ENCODE peak calls at places on chromosomes 7 and 10, in four cellular contexts. C is heart left ventricle, I is fibroblast of lung, Z is spleen. W is an unnamed sample. For H3K36me3, the result is how much of the 10 kb centered on the place peaks cover.

GRCh38 chr7:100753750-100754149 is 20.4 kb downstream of the ZAN start:
- DNase-seq in C (no peak), I (peak), Z (no peak), W (peak)

GRCh38 chr10:59648711-59649201 is 60.9 kb downstream of the SLC16A9 start:
- DNase-seq in I (no peak), Z (no peak), C (no peak), W (no peak)

GRCh38 chr10:131269776-131270460 is 41.6 kb downstream of the TCERG1L start:
- DNase-seq in I (no peak), C (no peak), Z (peak), W (no peak)

GRCh38 chr7:108589874-108590273 is 20.2 kb downstream of the DNAJB9 start:
- DNase-seq in Z (no peak), C (no peak), I (no peak), W (no peak)

GRCh38 chr10:114635101-114635500 is 23.0 kb downstream of the ABLIM1 start:
- DNase-seq in Z (no peak), I (no peak), C (no peak), W (no peak)

GRCh38 chr7:44277851-44278250 is 47.5 kb downstream of the CAMK2B start:
- DNase-seq in Z (no peak), C (peak), I (peak), W (peak)

GRCh38 chr7:50314778-50315177 is 10.3 kb downstream of the IKZF1 start:
- DNase-seq in Z (no peak), C (peak), I (no peak), W (no peak)

GRCh38 chr7:9181356-9181755 is 747.9 kb downstream of the NXPH1 start:
- DNase-seq in C (no peak), Z (no peak), I (no peak), W (no peak)

GRCh38 chr7:41028591-41028990 is 674.3 kb downstream of the INHBA start:
- DNase-seq in I (no peak), C (no peak), Z (no peak), W (no peak)

GRCh38 chr10:20040012-20040411 is 223.8 kb downstream of the PLXDC2 start:
- DNase-seq in C (no peak), I (peak), Z (no peak), W (no peak)

GRCh38 chr7:2217716-2218443 is 14.9 kb downstream of the MAD1L1 start:
- DNase-seq in C (peak), Z (no peak), I (no peak), W (no peak)

GRCh38 chr7:76020031-76020714 is 25.8 kb upstream of the TMEM120A start:
- DNase-seq in I (peak), Z (peak), C (peak), W (no peak)

GRCh38 chr7:74173074-74173473 is 1.1 kb upstream of the EIF4H start:
- DNase-seq in C (no peak), Z (peak), I (no peak), W (no peak)

GRCh38 chr10:129537178-129537577 is 70.1 kb downstream of the MGMT start:
- DNase-seq in I (no peak), Z (no peak), C (no peak), W (no peak)

GRCh38 chr7:35524112-35524804 is 170.7 kb downstream of the HERPUD2 start:
- DNase-seq in I (no peak), C (no peak), Z (no peak), W (no peak)

GRCh38 chr7:48628950-48629349 is 295.4 kb upstream of the CDC14C start:
- DNase-seq in I (no peak), C (no peak), Z (no peak), W (no peak)

GRCh38 chr7:129150199-129150996 is 5.9 kb downstream of the TSPAN33 start:
- DNase-seq in C (no peak), Z (no peak), I (no peak), W (no peak)

GRCh38 chr7:104328308-104328969 is at the start of gene LHFPL3:
- DNase-seq in I (no peak), C (peak), Z (no peak), W (peak)

GRCh38 chr10:47297796-47298540 is 2.0 kb upstream of the GDF10 start:
- DNase-seq in C (no peak), Z (no peak), I (no peak), W (no peak)

GRCh38 chr7:42186181-42186580 is 50.8 kb downstream of the GLI3 start:
- DNase-seq in Z (no peak), C (no peak), I (no peak), W (no peak)

GRCh38 chr10:13810536-13810935 is 223.8 kb downstream of the PRPF18 start:
- DNase-seq in I (no peak), C (no peak), Z (no peak), W (no peak)

GRCh38 chr10:68202965-68203358 is 29.0 kb downstream of the ATOH7 start:
- DNase-seq in I (peak), C (no peak), Z (no peak), W (peak)

GRCh38 chr10:34835908-34836558 is 20.9 kb upstream of the PARD3 start:
- DNase-seq in C (no peak), Z (no peak), I (no peak), W (no peak)

GRCh38 chr10:71772832-71773220 is 494 bp downstream of the VSIR start:
- DNase-seq in C (no peak), Z (no peak), I (no peak), W (no peak)

GRCh38 chr7:135930565-135931423 is 46.4 kb downstream of the MTPN start:
- DNase-seq in Z (no peak), C (no peak), I (no peak), W (peak)

GRCh38 chr10:72616716-72617115 is 9.2 kb downstream of the MICU1 start:
- DNase-seq in C (no peak), Z (no peak), I (no peak), W (no peak)

GRCh38 chr7:151694441-151694827 is 174.7 kb upstream of the RHEB start:
- DNase-seq in C (no peak), Z (no peak), I (no peak), W (no peak)

GRCh38 chr7:4951903-4952636 is 6.9 kb downstream of the MMD2 start:
- DNase-seq in I (peak), C (no peak), Z (no peak), W (no peak)

GRCh38 chr7:127391591-127392181 is 822 bp downstream of the ZNF800 start:
- DNase-seq in C (no peak), I (peak), Z (peak), W (peak)

GRCh38 chr7:94434031-94434430 is 39.3 kb downstream of the COL1A2 start:
- DNase-seq in C (no peak), I (peak), Z (no peak), W (no peak)

GRCh38 chr7:66894463-66895080 is 26.5 kb upstream of the TMEM248 start:
- DNase-seq in C (no peak), Z (no peak), I (peak), W (peak)

GRCh38 chr10:113049881-113050280 is 99.8 kb downstream of the TCF7L2 start:
- DNase-seq in Z (no peak), I (no peak), C (no peak), W (no peak)

GRCh38 chr10:109374215-109374614 is 549.1 kb downstream of the XPNPEP1 start:
- DNase-seq in I (peak), C (no peak), Z (no peak), W (no peak)

DNA sequence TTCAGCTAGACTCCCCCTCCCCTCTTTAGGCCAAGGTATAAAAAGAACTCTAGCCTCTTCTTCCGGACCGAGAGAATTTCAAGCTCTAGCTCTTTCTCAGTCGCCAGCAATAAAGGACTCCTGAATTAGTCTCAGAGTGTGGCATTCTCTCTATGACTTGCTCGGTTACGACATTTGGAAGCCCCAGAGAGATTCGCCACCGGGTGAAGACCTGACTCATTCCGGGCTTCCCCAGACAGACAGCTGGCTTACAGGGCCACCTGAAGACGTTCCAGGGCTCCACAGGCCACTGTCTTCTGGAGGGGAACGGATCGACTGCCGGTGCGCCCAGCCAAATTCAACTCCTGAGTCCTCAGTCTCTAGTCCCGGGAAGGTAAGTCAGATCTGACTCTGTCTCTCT is at the start of gene AKR1B15:
- DNase-seq in I (no peak), Z (no peak), C (no peak), W (no peak)
- H3K4me3 ChIP-seq in I (no peak), Z (no peak), C (no peak), W (no peak)

DNA sequence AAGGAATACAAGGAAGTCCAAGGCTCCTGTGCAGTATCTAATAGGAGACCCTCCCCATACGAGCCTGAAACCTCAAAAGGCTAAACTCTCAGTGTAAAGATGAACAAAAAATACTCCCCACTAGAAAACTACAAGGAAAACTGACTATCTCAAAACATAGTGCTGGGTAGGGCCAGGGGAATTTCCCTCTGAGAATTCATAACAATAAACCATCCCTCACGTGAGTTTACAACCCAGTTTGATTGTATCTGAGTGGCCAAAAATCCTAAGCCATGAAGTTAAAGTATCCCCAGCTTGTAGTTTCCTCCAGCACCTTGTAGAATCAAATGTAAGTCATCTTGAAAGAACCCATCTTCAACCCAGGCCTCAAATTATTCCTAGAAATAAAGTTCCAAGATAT is 293.4 kb downstream of the CELF2 start:
- DNase-seq in I (no peak), Z (no peak), C (no peak), W (no peak)
- H3K36me3 ChIP-seq in I (under half), Z (under half), C (half or more), W (under half)

GRCh38 chr7:150451833-150452431 is 1.5 kb downstream of the GIMAP8 start:
- DNase-seq in C (no peak), I (no peak), Z (no peak), W (peak)
- H3K4me3 ChIP-seq in C (peak), I (no peak), Z (peak), W (no peak)

DNA sequence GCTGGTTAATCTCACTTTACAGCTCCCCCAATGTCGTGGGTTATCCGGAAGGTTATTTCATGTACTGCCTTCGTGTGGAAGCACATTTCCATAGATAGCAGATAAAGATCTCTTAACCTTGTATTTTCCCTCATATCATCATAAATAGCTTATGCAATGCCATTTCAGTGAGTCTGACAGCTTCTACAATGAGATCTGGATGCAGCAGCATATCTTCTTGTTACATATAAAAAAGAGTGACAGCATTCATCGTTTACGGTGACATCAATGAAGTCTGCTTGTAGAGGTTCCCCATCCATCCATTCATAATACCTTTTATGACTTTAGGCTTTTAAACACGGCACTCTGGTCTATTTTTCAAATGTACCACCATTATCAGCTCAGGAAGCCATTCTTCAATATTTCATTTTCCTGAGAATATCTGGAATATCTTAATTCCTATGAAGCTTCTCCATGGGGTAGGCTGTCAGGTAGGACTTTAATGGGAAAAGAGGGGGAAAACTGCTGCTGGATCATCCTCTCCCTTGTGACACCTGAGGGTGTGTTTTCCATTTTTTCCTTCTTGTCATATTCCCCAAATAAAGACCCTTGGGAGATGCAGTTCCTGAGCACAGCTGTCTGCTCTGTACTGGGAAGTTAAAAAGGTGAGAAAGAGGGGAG is 51.9 kb upstream of the CTBP2 start:
- DNase-seq in I (no peak), C (no peak), Z (no peak), W (no peak)
- H3K36me3 ChIP-seq in I (under half), C (under half), Z (under half), W (under half)

GRCh38 chr7:97120713-97121457 is 3.4 kb downstream of the SDHAF3 start:
- DNase-seq in Z (no peak), C (no peak), I (no peak), W (no peak)
- H3K4me3 ChIP-seq in Z (no peak), C (no peak), I (no peak), W (no peak)

DNA sequence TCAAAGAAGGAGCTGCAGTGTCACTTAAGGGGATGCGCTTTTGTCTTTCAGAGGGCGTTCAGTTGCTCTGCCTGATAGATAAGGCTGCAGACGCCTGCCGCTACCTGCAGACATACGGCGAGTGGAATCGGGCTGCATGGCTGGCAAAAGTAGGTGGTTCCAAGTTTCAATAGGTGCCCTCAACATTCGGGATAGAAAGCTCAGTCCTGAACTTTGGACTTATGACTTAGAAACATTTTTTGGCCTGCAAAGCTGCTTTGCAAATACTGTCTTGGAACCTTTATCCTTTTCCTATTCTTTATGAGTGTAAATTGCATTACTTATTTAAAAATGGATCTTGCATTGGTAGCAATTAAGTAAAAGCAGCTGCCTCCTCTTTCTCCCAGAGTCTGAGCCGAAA is 54.1 kb downstream of the WDR11 start:
- DNase-seq in I (no peak), Z (no peak), C (no peak), W (no peak)
- H3K36me3 ChIP-seq in I (under half), Z (half or more), C (half or more), W (half or more)

GRCh38 chr10:97335995-97336394 is 1.5 kb upstream of the FRAT2 start:
- DNase-seq in I (no peak), Z (no peak), C (no peak), W (no peak)

GRCh38 chr10:97338041-97338440 is 3.5 kb upstream of the FRAT2 start:
- DNase-seq in Z (no peak), C (no peak), I (no peak), W (no peak)

GRCh38 chr10:97336446-97336845 is 1.9 kb upstream of the FRAT2 start:
- DNase-seq in C (no peak), Z (no peak), I (no peak), W (no peak)

GRCh38 chr10:97335188-97335619 is 675 bp upstream of the FRAT2 start:
- DNase-seq in I (no peak), Z (peak), C (no peak), W (no peak)

DNA sequence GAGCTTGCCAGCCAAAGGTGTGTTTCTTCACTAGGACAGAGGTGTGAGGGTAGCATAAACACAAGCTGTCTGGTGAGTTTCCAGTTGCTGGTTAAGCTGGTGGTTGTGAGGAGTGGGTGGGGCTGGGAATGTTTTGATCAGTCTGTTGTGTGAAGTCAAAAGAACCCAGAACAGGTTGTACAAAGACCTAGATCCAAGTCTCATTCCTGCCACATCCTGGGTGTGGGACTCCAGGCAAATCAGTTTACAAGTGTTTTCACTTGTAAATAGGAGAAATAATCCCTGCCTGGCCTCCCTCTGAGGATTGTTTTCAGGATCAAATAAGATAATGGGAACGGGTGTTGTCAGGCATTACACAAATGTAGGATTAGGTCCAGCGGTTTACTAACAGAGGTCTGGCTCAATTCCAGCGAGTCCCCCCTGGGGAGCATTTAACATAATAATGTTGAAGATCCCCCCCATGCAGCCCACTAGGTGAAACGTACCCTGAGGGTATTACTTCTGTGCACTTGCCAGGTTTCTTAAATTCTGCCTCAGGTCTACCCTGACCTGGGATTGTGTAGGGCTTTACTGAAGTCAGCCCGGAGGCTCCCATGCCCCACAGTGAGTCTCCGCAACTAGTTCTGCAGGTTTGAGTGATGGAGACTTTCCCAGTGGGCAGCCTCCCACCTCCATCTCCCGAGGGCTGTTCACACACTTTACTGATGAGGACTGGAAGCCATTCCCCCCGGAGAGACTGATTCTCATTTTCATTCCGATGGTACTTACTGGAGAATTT is 2.6 kb upstream of the FRAT2 start:
- DNase-seq in C (no peak), Z (no peak), I (no peak), W (no peak)
- H3K4me3 ChIP-seq in C (no peak), Z (no peak), I (no peak), W (no peak)